ENCODE peak calls at places on chromosomes 13 and 19, in five cellular contexts. M is suprapubic skin, A is K562, U is right lobe of liver, Z is uterus. X is an unnamed sample. For H3K27me3, the result is how much of the 10 kb centered on the place peaks cover.

GRCh38 chr19:38915329-38916321 is 3.6 kb upstream of the CCER2 start:
- DNase-seq in M (no peak), A (peak), U (no peak), Z (no peak), X (no peak)

GRCh38 chr13:60922526-60923231 is 493.0 kb downstream of the PCDH20 start:
- DNase-seq in M (no peak), A (no peak), U (no peak), Z (no peak), X (no peak)

GRCh38 chr19:6705931-6706632 is 14.4 kb downstream of the C3 start:
- DNase-seq in M (no peak), A (no peak), U (no peak), Z (no peak), X (no peak)

GRCh38 chr19:12825259-12826131 is 8.9 kb downstream of the RTBDN start:
- DNase-seq in M (no peak), A (peak), U (no peak), Z (no peak), X (no peak)

GRCh38 chr13:44237276-44237767 is 136.3 kb upstream of the SERP2 start:
- DNase-seq in M (peak), A (no peak), U (no peak), Z (peak), X (peak)

GRCh38 chr19:51440846-51441409 is 17.3 kb downstream of the SIGLEC8 start:
- DNase-seq in M (no peak), A (peak), U (no peak), Z (no peak), X (no peak)

GRCh38 chr13:19185865-19186645 is 4.4 kb upstream of the TUBA3C start:
- DNase-seq in M (peak), A (no peak), U (no peak), Z (no peak), X (no peak)

GRCh38 chr19:19527674-19528625 is 761 bp upstream of the YJEFN3 start:
- DNase-seq in M (no peak), A (no peak), U (no peak), Z (no peak), X (no peak)

GRCh38 chr13:48144413-48145035 is 49.6 kb upstream of the MED4 start:
- DNase-seq in M (no peak), A (no peak), U (no peak), Z (peak), X (no peak)

GRCh38 chr13:109326601-109327000 is 459.8 kb downstream of the IRS2 start:
- DNase-seq in M (no peak), A (no peak), U (no peak), Z (no peak), X (no peak)

GRCh38 chr13:97492257-97492656 is 58.3 kb downstream of the RAP2A start:
- DNase-seq in M (no peak), A (no peak), U (no peak), Z (no peak), X (no peak)

GRCh38 chr19:13396256-13397080 is 109.8 kb downstream of the CACNA1A start:
- DNase-seq in M (no peak), A (peak), U (peak), Z (no peak), X (no peak)

GRCh38 chr13:50847501-50847900 is 4.0 kb upstream of the DLEU7 start:
- DNase-seq in M (no peak), A (no peak), U (no peak), Z (no peak), X (no peak)

GRCh38 chr13:48233886-48234488 is 981 bp downstream of the ITM2B start:
- DNase-seq in M (no peak), A (no peak), U (no peak), Z (no peak), X (no peak)

GRCh38 chr19:8640402-8641004 is 10.1 kb downstream of the NFILZ start:
- DNase-seq in M (peak), A (no peak), U (peak), Z (peak), X (peak)

GRCh38 chr19:35919306-35919705 is 11.2 kb upstream of the TYROBP start:
- DNase-seq in M (no peak), A (no peak), U (no peak), Z (no peak), X (no peak)

GRCh38 chr19:45385392-45386221 is 15.2 kb upstream of the ERCC2 start:
- DNase-seq in M (no peak), A (peak), U (no peak), Z (no peak), X (no peak)

GRCh38 chr13:20702945-20703784 is at the start of gene IL17D:
- DNase-seq in M (no peak), A (peak), U (no peak), Z (no peak), X (no peak)

GRCh38 chr13:112690242-112690943 is 555 bp downstream of the ATP11A start:
- DNase-seq in M (no peak), A (no peak), U (peak), Z (peak), X (no peak)

GRCh38 chr19:15702590-15702930 is 25.3 kb upstream of the OR10H2 start:
- DNase-seq in M (peak), A (peak), U (peak), Z (peak), X (peak)

GRCh38 chr13:42229287-42229686 is 42.7 kb upstream of the AKAP11 start:
- DNase-seq in M (no peak), A (no peak), U (no peak), Z (no peak), X (no peak)

GRCh38 chr13:37344051-37344450 is 238.6 kb upstream of the CSNK1A1L start:
- DNase-seq in M (no peak), A (no peak), U (no peak), Z (no peak), X (no peak)

GRCh38 chr19:29667390-29667783 is 2.1 kb downstream of the PLEKHF1 start:
- DNase-seq in M (no peak), A (no peak), U (no peak), Z (no peak), X (no peak)

GRCh38 chr13:47215741-47216140 is 318.9 kb upstream of the HTR2A start:
- DNase-seq in M (no peak), A (no peak), U (no peak), Z (no peak), X (no peak)

GRCh38 chr13:95896302-95896701 is 156.9 kb downstream of the UGGT2 start:
- DNase-seq in M (no peak), A (no peak), U (no peak), Z (no peak), X (no peak)

GRCh38 chr13:81872581-81872980 is 1531.7 kb upstream of the SPRY2 start:
- DNase-seq in M (no peak), A (no peak), U (no peak), Z (no peak), X (no peak)

GRCh38 chr19:45729774-45730388 is 815 bp downstream of the FBXO46 start:
- DNase-seq in M (no peak), A (no peak), U (no peak), Z (no peak), X (no peak)

GRCh38 chr13:34044041-34044440 is 226.1 kb downstream of the RFC3 start:
- DNase-seq in M (no peak), A (no peak), U (no peak), Z (no peak), X (no peak)

DNA sequence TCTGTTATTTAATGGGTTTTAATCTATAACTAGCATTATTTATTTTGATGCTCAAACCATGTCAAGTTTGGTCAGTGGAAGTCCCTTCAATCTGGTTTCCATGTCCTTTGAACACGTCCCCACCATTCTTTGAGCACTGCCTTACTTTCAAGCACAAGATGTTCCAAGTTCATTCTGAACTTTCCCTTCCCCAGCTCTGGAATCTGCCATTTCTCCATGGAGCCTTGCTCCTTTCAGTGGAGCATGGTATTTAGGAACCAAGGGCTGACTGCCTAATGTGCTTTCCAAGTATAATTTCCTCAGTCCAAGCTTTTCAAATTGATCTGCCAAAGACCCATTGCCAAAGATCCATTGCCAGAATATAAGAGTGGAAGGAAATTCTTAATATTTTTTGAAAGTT is 1.1 kb upstream of the ZNF546 start:
- DNase-seq in M (no peak), A (no peak), U (no peak), Z (no peak), X (no peak)
- H3K4me3 ChIP-seq in M (peak), A (peak), U (no peak), Z (peak), X (no peak)

DNA sequence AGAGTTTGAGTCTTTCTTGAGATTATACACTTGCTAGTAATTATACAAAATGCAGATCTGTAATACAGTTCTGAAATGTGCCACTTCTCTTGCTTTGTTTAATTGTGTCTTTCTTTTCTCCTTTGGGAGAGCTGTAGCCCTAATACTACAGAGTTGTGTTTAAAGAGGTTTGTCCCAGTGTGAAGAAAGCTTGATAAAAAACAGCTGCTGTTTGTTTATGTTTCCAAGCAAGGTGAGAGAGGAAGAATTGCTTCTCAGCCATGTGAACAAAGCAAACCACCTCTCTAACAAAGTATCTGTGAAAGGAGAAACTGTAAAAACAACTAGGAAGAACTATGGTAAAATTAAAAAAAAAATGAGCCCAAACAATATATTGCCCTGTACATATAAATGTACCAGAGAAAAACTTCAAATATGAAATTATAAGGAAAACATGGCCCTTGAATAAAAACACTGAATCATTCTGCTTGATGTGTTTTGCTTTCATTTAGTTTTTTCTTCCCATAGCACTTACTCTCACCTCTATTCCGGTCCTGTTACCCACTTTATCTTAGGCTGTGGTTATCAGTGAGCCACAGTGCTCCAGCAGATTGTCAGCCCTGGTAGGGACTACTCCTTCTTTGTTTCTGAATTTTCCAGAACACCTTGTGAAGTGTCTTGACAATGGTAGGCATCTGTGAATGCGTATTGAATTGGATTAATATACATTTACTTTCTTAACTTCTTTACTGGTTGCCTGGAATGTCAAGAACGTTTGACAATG is 257.1 kb downstream of the MTUS2 start:
- DNase-seq in M (no peak), A (no peak), U (no peak), Z (no peak), X (no peak)
- TF ChIP-seq POLR2A in M (no peak), A (no peak), U (no peak), Z (no peak), X (no peak)

GRCh38 chr13:59000770-59001169 is 1163.0 kb downstream of the DIAPH3 start:
- DNase-seq in M (no peak), A (no peak), U (no peak), Z (no peak), X (no peak)

GRCh38 chr13:58994778-58995177 is 1169.0 kb downstream of the DIAPH3 start:
- DNase-seq in M (no peak), A (no peak), U (no peak), Z (no peak), X (no peak)

GRCh38 chr13:58994077-58994476 is 1169.7 kb downstream of the DIAPH3 start:
- DNase-seq in M (no peak), A (no peak), U (no peak), Z (no peak), X (no peak)

DNA sequence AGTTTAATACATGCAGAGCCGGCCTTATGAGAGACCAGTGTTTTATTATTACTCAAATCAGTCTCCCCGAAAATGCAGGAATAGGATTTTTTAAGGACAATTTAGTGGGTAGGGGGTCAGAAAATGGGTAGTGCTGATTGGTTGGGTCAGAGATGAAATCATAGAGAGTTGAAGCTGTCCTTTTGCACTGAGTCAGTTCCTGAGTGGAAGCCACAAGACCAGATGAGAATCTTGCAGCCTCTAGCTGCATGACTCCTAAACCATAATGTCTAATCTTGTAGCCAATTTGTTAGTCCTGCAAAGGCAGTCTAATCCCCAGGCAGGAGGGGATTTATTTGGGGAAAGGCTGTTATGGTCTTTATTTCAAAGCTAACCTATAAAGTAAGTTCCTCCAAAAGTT is 1163.9 kb downstream of the DIAPH3 start:
- DNase-seq in M (no peak), A (no peak), U (no peak), Z (no peak), X (no peak)
- H3K27me3 ChIP-seq in M (under half), A (under half), U (under half), Z (under half), X (under half)

DNA sequence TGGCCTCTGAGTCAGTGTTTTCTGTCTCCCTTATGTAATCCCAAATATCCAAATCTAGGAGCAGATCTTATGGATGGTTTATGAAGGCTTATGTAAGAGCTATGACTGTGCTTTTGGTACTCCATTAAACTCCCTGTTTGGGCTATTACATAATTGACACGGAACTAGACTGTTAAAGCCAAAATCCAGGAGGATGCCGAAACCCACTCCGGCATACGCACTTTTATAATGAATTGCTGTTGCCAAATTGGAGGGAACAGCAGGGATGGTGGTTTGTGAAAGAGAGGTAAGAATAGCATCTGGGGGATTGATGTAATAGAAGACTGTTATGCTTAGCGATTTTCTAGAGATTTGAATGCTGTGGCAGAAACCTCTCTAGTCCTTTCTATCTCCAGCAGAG is 2.0 kb downstream of the MTUS2 start:
- DNase-seq in M (no peak), A (no peak), U (no peak), Z (no peak), X (no peak)
- H3K4me3 ChIP-seq in M (no peak), A (no peak), U (no peak), Z (no peak), X (no peak)

GRCh38 chr19:11096210-11096841 is 7.1 kb downstream of the LDLR start:
- DNase-seq in M (no peak), A (no peak), U (no peak), Z (peak), X (no peak)
- TF ChIP-seq POLR2A in M (no peak), A (peak), U (no peak), Z (no peak), X (no peak)

X was measured in tibial nerve.